ENCODE peak calls at places on chromosomes 3 and 15, in five cellular contexts. One of them, this sample, is unnamed.

GRCh38 chr3:127002195-127003174 is 19.6 kb downstream of the PLXNA1 start:
- DNase-seq in colonic mucosa: peak
- DNase-seq in stomach: peak
- DNase-seq in A673: peak
- DNase-seq in thoracic aorta: peak
- DNase-seq in this sample: no peak

GRCh38 chr3:50604628-50605588 is 6.7 kb downstream of the CISH start:
- DNase-seq in stomach: peak
- DNase-seq in A673: no peak
- DNase-seq in thoracic aorta: no peak
- DNase-seq in colonic mucosa: no peak
- DNase-seq in this sample: peak

GRCh38 chr3:133280591-133280990 is 119.3 kb upstream of the BFSP2 start:
- DNase-seq in A673: no peak
- DNase-seq in stomach: no peak
- DNase-seq in thoracic aorta: no peak
- DNase-seq in colonic mucosa: no peak
- DNase-seq in this sample: no peak

GRCh38 chr3:177157492-177157891 is 39.8 kb downstream of the TBL1XR1 start:
- DNase-seq in thoracic aorta: no peak
- DNase-seq in A673: no peak
- DNase-seq in stomach: no peak
- DNase-seq in colonic mucosa: no peak
- DNase-seq in this sample: no peak

GRCh38 chr3:196115678-196116083 is 33.8 kb upstream of the TFRC start:
- DNase-seq in stomach: no peak
- DNase-seq in colonic mucosa: no peak
- DNase-seq in thoracic aorta: no peak
- DNase-seq in A673: no peak
- DNase-seq in this sample: no peak

GRCh38 chr15:88450125-88450798 is 16.9 kb downstream of the MRPL46 start:
- DNase-seq in stomach: peak
- DNase-seq in A673: peak
- DNase-seq in colonic mucosa: peak
- DNase-seq in thoracic aorta: no peak
- DNase-seq in this sample: no peak

GRCh38 chr3:10495003-10495402 is 10.4 kb downstream of the ATP2B2 start:
- DNase-seq in colonic mucosa: peak
- DNase-seq in A673: no peak
- DNase-seq in stomach: peak
- DNase-seq in thoracic aorta: no peak
- DNase-seq in this sample: peak

GRCh38 chr3:151800449-151800848 is 13.5 kb upstream of the AADAC start:
- DNase-seq in thoracic aorta: no peak
- DNase-seq in stomach: no peak
- DNase-seq in colonic mucosa: no peak
- DNase-seq in A673: peak
- DNase-seq in this sample: no peak

GRCh38 chr3:121243208-121243607 is 302.6 kb downstream of the POLQ start:
- DNase-seq in A673: no peak
- DNase-seq in stomach: no peak
- DNase-seq in colonic mucosa: no peak
- DNase-seq in thoracic aorta: no peak
- DNase-seq in this sample: no peak

GRCh38 chr3:138854204-138854603 is 19.5 kb upstream of the PIK3CB start:
- DNase-seq in A673: no peak
- DNase-seq in stomach: no peak
- DNase-seq in colonic mucosa: no peak
- DNase-seq in thoracic aorta: no peak
- DNase-seq in this sample: no peak

GRCh38 chr3:48464713-48465221 is 18.2 kb downstream of the ATRIP start:
- DNase-seq in A673: no peak
- DNase-seq in stomach: no peak
- DNase-seq in colonic mucosa: no peak
- DNase-seq in thoracic aorta: no peak
- DNase-seq in this sample: peak

GRCh38 chr3:43872901-43873300 is 182.2 kb downstream of the ABHD5 start:
- DNase-seq in stomach: no peak
- DNase-seq in thoracic aorta: no peak
- DNase-seq in A673: peak
- DNase-seq in colonic mucosa: no peak
- DNase-seq in this sample: no peak

GRCh38 chr3:13338996-13339395 is 81.1 kb downstream of the NUP210 start:
- DNase-seq in thoracic aorta: no peak
- DNase-seq in stomach: no peak
- DNase-seq in colonic mucosa: no peak
- DNase-seq in A673: no peak
- DNase-seq in this sample: no peak

GRCh38 chr15:90306560-90306959 is 41.1 kb downstream of the NGRN start:
- DNase-seq in stomach: no peak
- DNase-seq in thoracic aorta: no peak
- DNase-seq in A673: no peak
- DNase-seq in colonic mucosa: no peak
- DNase-seq in this sample: no peak

GRCh38 chr15:52709172-52709979 is 30.2 kb upstream of the ATOSA start:
- DNase-seq in colonic mucosa: peak
- DNase-seq in stomach: peak
- DNase-seq in thoracic aorta: no peak
- DNase-seq in A673: peak
- DNase-seq in this sample: peak

GRCh38 chr3:134373942-134374790 is at the start of gene AMOTL2:
- DNase-seq in thoracic aorta: no peak
- DNase-seq in colonic mucosa: peak
- DNase-seq in stomach: peak
- DNase-seq in A673: peak
- DNase-seq in this sample: peak

GRCh38 chr3:179653777-179654117 is 907 bp downstream of the USP13 start:
- DNase-seq in stomach: no peak
- DNase-seq in thoracic aorta: no peak
- DNase-seq in colonic mucosa: no peak
- DNase-seq in A673: no peak
- DNase-seq in this sample: no peak

GRCh38 chr15:24856397-24857093 is 98.2 kb upstream of the SNRPN start:
- DNase-seq in stomach: no peak
- DNase-seq in A673: no peak
- DNase-seq in thoracic aorta: no peak
- DNase-seq in colonic mucosa: no peak
- DNase-seq in this sample: no peak

GRCh38 chr3:50666801-50667200 is 7.9 kb upstream of the DOCK3 start:
- DNase-seq in A673: no peak
- DNase-seq in stomach: no peak
- DNase-seq in thoracic aorta: no peak
- DNase-seq in colonic mucosa: no peak
- DNase-seq in this sample: no peak

GRCh38 chr3:160159806-160160205 is 65.4 kb upstream of the C3orf80 start:
- DNase-seq in thoracic aorta: no peak
- DNase-seq in colonic mucosa: no peak
- DNase-seq in stomach: no peak
- DNase-seq in A673: no peak
- DNase-seq in this sample: no peak

GRCh38 chr3:190105876-190106275 is 14.8 kb downstream of the P3H2 start:
- DNase-seq in colonic mucosa: no peak
- DNase-seq in A673: no peak
- DNase-seq in stomach: no peak
- DNase-seq in thoracic aorta: no peak
- DNase-seq in this sample: no peak

GRCh38 chr3:147038456-147038855 is 367.9 kb downstream of the ZIC4 start:
- DNase-seq in thoracic aorta: no peak
- DNase-seq in A673: no peak
- DNase-seq in colonic mucosa: no peak
- DNase-seq in stomach: no peak
- DNase-seq in this sample: no peak

GRCh38 chr15:33278816-33279612 is 31.8 kb upstream of the RYR3 start:
- DNase-seq in stomach: no peak
- DNase-seq in thoracic aorta: no peak
- DNase-seq in colonic mucosa: no peak
- DNase-seq in A673: peak
- DNase-seq in this sample: no peak
- H3K27ac ChIP-seq in stomach: no peak
- H3K27ac ChIP-seq in thoracic aorta: no peak
- H3K27ac ChIP-seq in colonic mucosa: no peak
- H3K27ac ChIP-seq in A673: no peak
- H3K27ac ChIP-seq in this sample: no peak

DNA sequence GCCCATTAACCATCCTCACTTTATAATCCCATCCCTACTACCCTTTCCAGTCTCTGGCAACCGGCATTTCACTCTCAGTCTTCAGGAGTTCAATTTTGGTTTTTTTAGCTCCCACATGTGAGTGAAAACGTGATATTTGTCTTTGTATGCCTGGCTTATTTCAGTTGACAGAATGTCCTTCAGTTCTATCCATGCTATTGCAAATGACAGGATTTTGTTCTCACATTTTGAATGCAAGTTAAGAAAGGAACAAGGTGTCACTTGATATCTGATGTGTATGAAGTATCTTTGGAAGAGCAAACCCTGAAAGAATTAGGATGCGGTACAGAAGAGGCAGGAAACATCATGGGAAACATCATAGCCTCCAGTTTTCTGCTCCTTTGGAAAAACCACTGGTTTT is 298.1 kb downstream of the THSD4 start:
- DNase-seq in colonic mucosa: no peak
- DNase-seq in A673: no peak
- DNase-seq in thoracic aorta: no peak
- DNase-seq in stomach: no peak
- DNase-seq in this sample: no peak
- H3K27ac ChIP-seq in colonic mucosa: no peak
- H3K27ac ChIP-seq in A673: no peak
- H3K27ac ChIP-seq in thoracic aorta: peak
- H3K27ac ChIP-seq in stomach: peak
- H3K27ac ChIP-seq in this sample: no peak

DNA sequence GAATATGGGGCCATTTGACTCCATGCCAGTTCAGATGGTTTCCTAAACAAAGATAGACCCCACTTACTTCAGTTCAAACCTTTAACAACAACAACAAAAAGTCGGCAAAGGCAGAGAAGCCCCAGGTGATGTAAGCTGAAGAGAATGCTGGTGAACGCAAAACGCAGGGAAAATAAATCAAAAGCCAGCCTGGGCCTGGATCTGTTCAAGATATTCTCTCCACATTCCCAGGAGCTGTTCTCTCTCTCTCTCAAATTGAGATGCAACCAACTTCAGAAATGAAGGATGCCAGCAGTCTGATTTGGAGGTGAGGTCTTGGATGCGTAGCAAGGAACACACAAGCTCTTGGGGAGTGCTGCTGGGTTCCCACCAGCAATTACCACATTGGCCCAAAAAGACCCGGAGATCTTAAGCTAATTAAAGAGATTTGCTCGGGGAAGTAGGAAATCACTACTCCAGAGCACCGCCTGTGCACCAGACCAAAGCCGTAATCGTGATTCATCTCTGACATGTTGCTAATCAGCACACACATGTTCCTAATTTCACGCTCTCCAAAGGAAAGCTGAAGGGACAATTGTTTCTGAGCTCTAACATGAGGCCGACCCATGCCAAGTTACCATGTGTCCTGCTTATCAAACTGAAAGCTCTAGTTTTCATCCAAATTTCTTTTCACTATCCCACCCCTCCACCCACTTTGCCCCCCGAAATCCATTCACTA is 37.1 kb downstream of the IL17RD start:
- DNase-seq in stomach: no peak
- DNase-seq in A673: peak
- DNase-seq in thoracic aorta: no peak
- DNase-seq in colonic mucosa: no peak
- DNase-seq in this sample: no peak
- H3K27ac ChIP-seq in stomach: peak
- H3K27ac ChIP-seq in A673: no peak
- H3K27ac ChIP-seq in thoracic aorta: peak
- H3K27ac ChIP-seq in colonic mucosa: no peak
- H3K27ac ChIP-seq in this sample: no peak

GRCh38 chr3:140341213-140341612 is 336.7 kb upstream of the TRIM42 start:
- DNase-seq in A673: no peak
- DNase-seq in colonic mucosa: peak
- DNase-seq in stomach: no peak
- DNase-seq in thoracic aorta: no peak
- DNase-seq in this sample: no peak
- H3K27ac ChIP-seq in A673: no peak
- H3K27ac ChIP-seq in colonic mucosa: no peak
- H3K27ac ChIP-seq in stomach: no peak
- H3K27ac ChIP-seq in thoracic aorta: no peak
- H3K27ac ChIP-seq in this sample: no peak

GRCh38 chr15:42578984-42579537 is 3.7 kb downstream of the STARD9 start:
- DNase-seq in thoracic aorta: no peak
- DNase-seq in A673: no peak
- DNase-seq in colonic mucosa: no peak
- DNase-seq in stomach: no peak
- DNase-seq in this sample: no peak

GRCh38 chr15:42576776-42577175 is 1.4 kb downstream of the STARD9 start:
- DNase-seq in colonic mucosa: no peak
- DNase-seq in A673: no peak
- DNase-seq in thoracic aorta: no peak
- DNase-seq in stomach: no peak
- DNase-seq in this sample: no peak

GRCh38 chr15:42576040-42576594 is 711 bp downstream of the STARD9 start:
- DNase-seq in stomach: no peak
- DNase-seq in thoracic aorta: no peak
- DNase-seq in A673: no peak
- DNase-seq in colonic mucosa: no peak
- DNase-seq in this sample: no peak

GRCh38 chr15:42577514-42578031 is 2.2 kb downstream of the STARD9 start:
- DNase-seq in stomach: no peak
- DNase-seq in colonic mucosa: no peak
- DNase-seq in thoracic aorta: no peak
- DNase-seq in A673: no peak
- DNase-seq in this sample: no peak

DNA sequence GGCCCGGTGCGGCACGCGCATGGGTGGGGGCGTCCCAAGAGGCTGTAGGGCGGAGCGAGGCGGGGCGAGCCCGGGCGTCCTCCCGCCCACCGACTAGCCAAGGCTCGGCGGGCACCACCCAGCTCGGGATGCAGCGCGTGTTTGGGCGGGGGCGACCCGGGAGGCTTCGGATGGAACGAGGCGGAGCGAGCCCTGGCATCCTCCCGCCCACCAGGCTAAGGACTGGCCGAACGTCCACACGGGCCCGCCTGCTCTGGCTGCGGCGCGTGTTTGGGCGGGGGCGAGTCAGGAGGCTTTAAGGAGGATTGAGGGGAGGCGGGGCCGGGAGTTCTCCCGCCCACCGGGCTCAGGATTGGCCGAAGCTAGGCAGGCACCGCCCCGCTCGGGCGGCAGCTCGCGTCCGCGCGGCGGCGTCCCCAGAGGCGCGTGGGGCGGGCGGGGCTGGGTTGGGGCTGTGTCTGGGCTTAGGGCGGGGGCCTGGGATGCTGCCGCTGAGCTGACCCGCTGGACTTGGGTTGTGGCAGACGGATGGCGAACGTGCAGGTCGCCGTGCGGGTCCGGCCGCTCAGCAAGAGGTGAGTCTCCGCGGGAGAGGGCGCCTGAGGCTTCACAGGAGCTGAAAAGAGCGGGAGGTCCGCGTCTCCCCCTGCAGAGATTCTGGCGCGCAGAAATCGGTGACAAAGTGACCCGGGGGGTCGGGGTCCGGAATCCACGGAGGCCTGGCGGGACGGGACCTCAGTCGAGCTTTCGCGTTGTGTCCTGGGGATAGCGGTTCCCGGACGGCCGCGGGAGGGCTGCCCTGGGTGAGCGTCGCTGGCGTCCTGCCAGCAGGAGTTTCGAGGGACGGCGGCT is at the start of gene STARD9:
- DNase-seq in stomach: peak
- DNase-seq in thoracic aorta: peak
- DNase-seq in A673: peak
- DNase-seq in colonic mucosa: peak
- DNase-seq in this sample: peak
- H3K27ac ChIP-seq in stomach: peak
- H3K27ac ChIP-seq in thoracic aorta: peak
- H3K27ac ChIP-seq in A673: peak
- H3K27ac ChIP-seq in colonic mucosa: peak
- H3K27ac ChIP-seq in this sample: peak